ENCODE peak calls at places on chromosome 1, in four cellular contexts. Q is PC-9, E is neural progenitor cell, U is fibroblast of lung. Z is an unnamed sample.

GRCh38 chr1:212901290-212901689 is 43.2 kb downstream of the FLVCR1 start:
- DNase-seq in Q (no peak), U (no peak), E (no peak), Z (no peak)

GRCh38 chr1:25520446-25521061 is 22.9 kb upstream of the LDLRAP1 start:
- DNase-seq in U (peak), E (peak), Q (no peak), Z (peak)

GRCh38 chr1:45501502-45501859 is 1.4 kb downstream of the MMACHC start:
- DNase-seq in Q (no peak), E (no peak), U (no peak), Z (no peak)

GRCh38 chr1:216095400-216095799 is 327.8 kb downstream of the USH2A start:
- DNase-seq in U (no peak), E (peak), Q (no peak), Z (no peak)

GRCh38 chr1:223500560-223501425 is 107.6 kb downstream of the CCDC185 start:
- DNase-seq in U (peak), Q (peak), E (no peak), Z (no peak)

GRCh38 chr1:111598534-111598933 is 21.1 kb upstream of the RAP1A start:
- DNase-seq in E (no peak), U (no peak), Q (no peak), Z (no peak)

GRCh38 chr1:13583592-13583963 is at the start of gene PDPN:
- DNase-seq in E (peak), U (peak), Q (no peak), Z (no peak)

GRCh38 chr1:94801919-94802546 is 18.1 kb upstream of the SLC44A3 start:
- DNase-seq in U (peak), E (peak), Q (peak), Z (peak)

GRCh38 chr1:61426254-61426653 is 298.7 kb downstream of the TM2D1 start:
- DNase-seq in U (no peak), E (no peak), Q (no peak), Z (no peak)

GRCh38 chr1:28954126-28954525 is 39.8 kb downstream of the EPB41 start:
- DNase-seq in U (no peak), Q (no peak), E (no peak), Z (no peak)

GRCh38 chr1:33348194-33348593 is 27.3 kb upstream of the A3GALT2 start:
- DNase-seq in Q (no peak), U (peak), E (peak), Z (no peak)

GRCh38 chr1:23562138-23562819 is 3.0 kb upstream of the ID3 start:
- DNase-seq in U (peak), E (peak), Q (peak), Z (peak)

GRCh38 chr1:63902844-63903589 is 129.2 kb downstream of the ROR1 start:
- DNase-seq in U (peak), Q (no peak), E (no peak), Z (no peak)

GRCh38 chr1:6519935-6520621 is 28.6 kb upstream of the PLEKHG5 start:
- DNase-seq in U (peak), E (peak), Q (no peak), Z (no peak)

GRCh38 chr1:202164271-202165037 is 4.1 kb upstream of the PTPN7 start:
- DNase-seq in Q (no peak), U (no peak), E (no peak), Z (no peak)

GRCh38 chr1:61993331-61993961 is 201.2 kb upstream of the L1TD1 start:
- DNase-seq in E (no peak), U (peak), Q (peak), Z (no peak)

GRCh38 chr1:64029037-64029436 is 174.4 kb upstream of the UBE2U start:
- DNase-seq in U (no peak), Q (no peak), E (no peak), Z (no peak)

GRCh38 chr1:161008857-161009554 is 11.9 kb downstream of the F11R start:
- DNase-seq in U (peak), E (no peak), Q (peak), Z (peak)

GRCh38 chr1:3240524-3241235 is 171.7 kb downstream of the PRDM16 start:
- DNase-seq in U (no peak), Q (no peak), E (no peak), Z (no peak)

GRCh38 chr1:110205591-110206155 is 4.4 kb upstream of the KCNC4 start:
- DNase-seq in U (no peak), Q (no peak), E (no peak), Z (no peak)

GRCh38 chr1:83511327-83511726 is 487.6 kb downstream of the TTLL7 start:
- DNase-seq in E (no peak), U (peak), Q (no peak), Z (no peak)

GRCh38 chr1:16380868-16381267 is 13.8 kb downstream of the SZRD1 start:
- DNase-seq in E (no peak), U (no peak), Q (no peak), Z (no peak)

GRCh38 chr1:153277852-153278251 is 18.4 kb downstream of the LORICRIN start:
- DNase-seq in U (no peak), E (no peak), Q (peak), Z (peak)

GRCh38 chr1:205805082-205805711 is 7.8 kb downstream of the SLC41A1 start:
- DNase-seq in Q (no peak), U (peak), E (no peak), Z (no peak)

GRCh38 chr1:91650764-91651163 is 150.1 kb downstream of the CDC7 start:
- DNase-seq in Q (peak), E (no peak), U (peak), Z (no peak)

GRCh38 chr1:227192163-227192562 is 126.1 kb downstream of the CDC42BPA start:
- DNase-seq in E (no peak), U (peak), Q (no peak), Z (peak)

GRCh38 chr1:235131961-235132360 is 3.3 kb upstream of the TOMM20 start:
- DNase-seq in E (no peak), Q (no peak), U (no peak), Z (no peak)

GRCh38 chr1:162405800-162406199 is 6.1 kb downstream of the SH2D1B start:
- DNase-seq in Q (peak), U (no peak), E (no peak), Z (no peak)

GRCh38 chr1:77652179-77652745 is 30.2 kb downstream of the ZZZ3 start:
- DNase-seq in U (peak), Q (no peak), E (no peak), Z (no peak)

GRCh38 chr1:6523566-6523965 is 30.7 kb downstream of the NOL9 start:
- DNase-seq in Q (no peak), E (peak), U (peak), Z (peak)

GRCh38 chr1:8075511-8076051 is 49.5 kb upstream of the ERRFI1 start:
- DNase-seq in E (no peak), U (peak), Q (peak), Z (no peak)

GRCh38 chr1:74679811-74680210 is 6.2 kb upstream of the ERICH3 start:
- DNase-seq in E (no peak), Q (no peak), U (peak), Z (no peak)

GRCh38 chr1:92933459-92933858 is 27.8 kb downstream of the DIPK1A start:
- DNase-seq in U (peak), Q (peak), E (no peak), Z (no peak)

GRCh38 chr1:93616996-93617669 is 64.5 kb downstream of the BCAR3 start:
- DNase-seq in U (peak), E (no peak), Q (peak), Z (no peak)

GRCh38 chr1:220880726-220881506 is 1.7 kb downstream of the HLX start:
- DNase-seq in U (peak), E (peak), Q (no peak), Z (no peak)

GRCh38 chr1:229360417-229360816 is 17.6 kb upstream of the CCSAP start:
- DNase-seq in E (peak), U (no peak), Q (no peak), Z (no peak)

GRCh38 chr1:43177691-43178090 is 5.6 kb downstream of the CFAP57 start:
- DNase-seq in U (no peak), Q (no peak), E (peak), Z (no peak)
- H3K27ac ChIP-seq in U (no peak), Q (no peak), E (no peak), Z (no peak)

GRCh38 chr1:198497326-198498220 is 42.9 kb downstream of the ATP6V1G3 start:
- DNase-seq in E (no peak), Q (no peak), U (peak), Z (no peak)
- H2AFZ ChIP-seq in E (no peak), Q (no peak), U (peak), Z (no peak)

DNA sequence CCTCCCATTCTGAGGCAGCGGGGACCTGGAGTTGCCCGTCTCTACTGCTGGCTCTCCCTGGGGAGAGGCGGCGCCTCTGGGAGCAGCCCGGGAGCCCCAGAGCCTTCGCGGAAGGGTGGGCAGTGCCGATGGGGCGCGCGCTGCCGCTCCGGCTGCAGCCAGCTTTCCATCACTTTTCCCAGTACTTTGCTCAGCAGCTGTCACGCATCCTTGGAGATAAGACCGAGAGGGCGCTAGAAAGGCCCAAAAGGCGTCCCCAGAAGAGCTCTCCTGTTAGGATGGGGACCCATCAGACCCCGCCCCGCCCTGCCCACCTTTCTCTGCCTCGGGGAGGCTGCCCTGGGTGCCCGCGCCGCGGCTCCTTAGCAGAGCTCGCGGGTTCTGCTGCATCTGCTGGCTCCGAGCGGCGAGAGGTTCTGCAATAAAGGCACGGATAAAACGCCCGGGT is 531 bp downstream of the KCNH1 start:
- DNase-seq in U (peak), E (peak), Q (no peak), Z (no peak)
- TF ChIP-seq EZH2 in U (no peak), E (peak), Q (no peak), Z (no peak)

GRCh38 chr1:11151134-11151533 is 38.0 kb upstream of the ANGPTL7 start:
- DNase-seq in E (no peak), U (no peak), Q (no peak), Z (no peak)
- H3K27ac ChIP-seq in E (no peak), U (no peak), Q (no peak), Z (no peak)

GRCh38 chr1:246786606-246787238 is 62.5 kb downstream of the SCCPDH start:
- DNase-seq in Q (no peak), E (no peak), U (no peak), Z (no peak)
- H2AFZ ChIP-seq in Q (no peak), E (no peak), U (no peak), Z (no peak)

GRCh38 chr1:39638965-39639332 is 494 bp downstream of the HEYL start:
- DNase-seq in Q (no peak), E (no peak), U (no peak), Z (no peak)

GRCh38 chr1:39640861-39641260 is 1.4 kb upstream of the HEYL start:
- DNase-seq in E (no peak), Q (no peak), U (no peak), Z (no peak)

GRCh38 chr1:39642796-39643195 is 3.4 kb upstream of the HEYL start:
- DNase-seq in E (no peak), U (peak), Q (no peak), Z (no peak)

GRCh38 chr1:39637301-39637700 is 2.1 kb downstream of the HEYL start:
- DNase-seq in Q (no peak), E (no peak), U (no peak), Z (no peak)

GRCh38 chr1:39639333-39640130 is at the start of gene HEYL:
- DNase-seq in U (peak), Q (no peak), E (peak), Z (peak)
- TF ChIP-seq EZH2 in U (peak), Q (no peak), E (peak), Z (no peak)